ENCODE peak calls at places on chromosomes 3 and 15, in eight cellular contexts. One of them, this sample, is unnamed.

GRCh38 chr15:91593653-91594052 is 259.9 kb upstream of the SLCO3A1 start:
- DNase-seq in tibial nerve: no peak
- DNase-seq in Peyer's patch: no peak
- DNase-seq in IMR-90: no peak
- DNase-seq in sigmoid colon: no peak
- DNase-seq in esophagus squamous epithelium: no peak
- DNase-seq in A549: no peak
- DNase-seq in spleen: no peak
- DNase-seq in this sample: no peak

GRCh38 chr3:149015383-149015782 is 24.0 kb downstream of the GYG1 start:
- DNase-seq in spleen: no peak
- DNase-seq in sigmoid colon: no peak
- DNase-seq in A549: no peak
- DNase-seq in tibial nerve: no peak
- DNase-seq in IMR-90: peak; percentile 44
- DNase-seq in esophagus squamous epithelium: no peak
- DNase-seq in Peyer's patch: no peak
- DNase-seq in this sample: no peak

GRCh38 chr3:49716169-49716568 is 3.3 kb downstream of the AMIGO3 start:
- DNase-seq in spleen: no peak
- DNase-seq in Peyer's patch: no peak
- DNase-seq in tibial nerve: no peak
- DNase-seq in IMR-90: no peak
- DNase-seq in A549: no peak
- DNase-seq in sigmoid colon: peak; percentile 50
- DNase-seq in esophagus squamous epithelium: no peak
- DNase-seq in this sample: no peak

GRCh38 chr3:137764563-137765309 is 621 bp downstream of the SOX14 start:
- DNase-seq in IMR-90: no peak
- DNase-seq in tibial nerve: no peak
- DNase-seq in Peyer's patch: no peak
- DNase-seq in esophagus squamous epithelium: no peak
- DNase-seq in A549: no peak
- DNase-seq in spleen: no peak
- DNase-seq in sigmoid colon: no peak
- DNase-seq in this sample: no peak

GRCh38 chr15:88894348-88894818 is 961 bp downstream of the HAPLN3 start:
- DNase-seq in Peyer's patch: peak; percentile 77
- DNase-seq in A549: peak; percentile 86
- DNase-seq in tibial nerve: no peak
- DNase-seq in spleen: peak; percentile 91
- DNase-seq in IMR-90: no peak
- DNase-seq in esophagus squamous epithelium: no peak
- DNase-seq in sigmoid colon: no peak
- DNase-seq in this sample: no peak

GRCh38 chr3:16913264-16913580 is 28.5 kb downstream of the PLCL2 start:
- DNase-seq in IMR-90: no peak
- DNase-seq in A549: no peak
- DNase-seq in tibial nerve: no peak
- DNase-seq in spleen: no peak
- DNase-seq in esophagus squamous epithelium: no peak
- DNase-seq in Peyer's patch: no peak
- DNase-seq in sigmoid colon: no peak
- DNase-seq in this sample: no peak

GRCh38 chr3:139620438-139620837 is 57.3 kb downstream of the NMNAT3 start:
- DNase-seq in tibial nerve: no peak
- DNase-seq in A549: no peak
- DNase-seq in IMR-90: no peak
- DNase-seq in spleen: no peak
- DNase-seq in sigmoid colon: no peak
- DNase-seq in Peyer's patch: no peak
- DNase-seq in esophagus squamous epithelium: no peak
- DNase-seq in this sample: no peak

GRCh38 chr15:69666441-69666882 is 213.8 kb downstream of the RPLP1 start:
- DNase-seq in tibial nerve: no peak
- DNase-seq in A549: no peak
- DNase-seq in Peyer's patch: no peak
- DNase-seq in spleen: peak; percentile 83
- DNase-seq in sigmoid colon: no peak
- DNase-seq in IMR-90: peak; percentile 31
- DNase-seq in esophagus squamous epithelium: no peak
- DNase-seq in this sample: no peak

GRCh38 chr3:143298886-143299535 is 179.4 kb downstream of the CHST2 start:
- DNase-seq in Peyer's patch: no peak
- DNase-seq in esophagus squamous epithelium: no peak
- DNase-seq in IMR-90: no peak
- DNase-seq in A549: no peak
- DNase-seq in sigmoid colon: no peak
- DNase-seq in tibial nerve: no peak
- DNase-seq in spleen: no peak
- DNase-seq in this sample: no peak

GRCh38 chr3:72345237-72345878 is 502.9 kb downstream of the SHQ1 start:
- DNase-seq in IMR-90: no peak
- DNase-seq in A549: no peak
- DNase-seq in tibial nerve: no peak
- DNase-seq in sigmoid colon: no peak
- DNase-seq in Peyer's patch: no peak
- DNase-seq in spleen: peak; percentile 14
- DNase-seq in esophagus squamous epithelium: no peak
- DNase-seq in this sample: no peak

GRCh38 chr3:106092792-106093191 is 224.0 kb upstream of the CBLB start:
- DNase-seq in Peyer's patch: no peak
- DNase-seq in IMR-90: peak; percentile 24
- DNase-seq in sigmoid colon: no peak
- DNase-seq in esophagus squamous epithelium: no peak
- DNase-seq in tibial nerve: no peak
- DNase-seq in A549: no peak
- DNase-seq in spleen: no peak
- DNase-seq in this sample: no peak

GRCh38 chr3:194404365-194405140 is 5.5 kb upstream of the GP5 start:
- DNase-seq in A549: peak; percentile 56
- DNase-seq in spleen: no peak
- DNase-seq in Peyer's patch: no peak
- DNase-seq in tibial nerve: no peak
- DNase-seq in sigmoid colon: no peak
- DNase-seq in IMR-90: peak; percentile 58
- DNase-seq in esophagus squamous epithelium: no peak
- DNase-seq in this sample: no peak

GRCh38 chr3:135159848-135160247 is 364.8 kb downstream of the EPHB1 start:
- DNase-seq in IMR-90: no peak
- DNase-seq in sigmoid colon: no peak
- DNase-seq in Peyer's patch: no peak
- DNase-seq in tibial nerve: no peak
- DNase-seq in spleen: no peak
- DNase-seq in esophagus squamous epithelium: no peak
- DNase-seq in A549: no peak
- DNase-seq in this sample: no peak

GRCh38 chr15:81001180-81002003 is 669 bp downstream of the TLNRD1 start:
- DNase-seq in IMR-90: peak; percentile 35
- DNase-seq in sigmoid colon: peak; percentile 79
- DNase-seq in esophagus squamous epithelium: no peak
- DNase-seq in Peyer's patch: peak; percentile 81
- DNase-seq in spleen: peak; percentile 92
- DNase-seq in A549: peak; percentile 60
- DNase-seq in tibial nerve: peak; percentile 43
- DNase-seq in this sample: no peak

GRCh38 chr15:70680817-70681216 is 82.5 kb downstream of the UACA start:
- DNase-seq in esophagus squamous epithelium: no peak
- DNase-seq in sigmoid colon: no peak
- DNase-seq in IMR-90: no peak
- DNase-seq in Peyer's patch: no peak
- DNase-seq in tibial nerve: no peak
- DNase-seq in A549: no peak
- DNase-seq in spleen: no peak
- DNase-seq in this sample: no peak

GRCh38 chr15:88644741-88645140 is 5.9 kb downstream of the ISG20 start:
- DNase-seq in esophagus squamous epithelium: no peak
- DNase-seq in tibial nerve: no peak
- DNase-seq in A549: no peak
- DNase-seq in sigmoid colon: peak; percentile 46
- DNase-seq in IMR-90: no peak
- DNase-seq in spleen: peak; percentile 62
- DNase-seq in Peyer's patch: peak; percentile 37
- DNase-seq in this sample: no peak

DNA sequence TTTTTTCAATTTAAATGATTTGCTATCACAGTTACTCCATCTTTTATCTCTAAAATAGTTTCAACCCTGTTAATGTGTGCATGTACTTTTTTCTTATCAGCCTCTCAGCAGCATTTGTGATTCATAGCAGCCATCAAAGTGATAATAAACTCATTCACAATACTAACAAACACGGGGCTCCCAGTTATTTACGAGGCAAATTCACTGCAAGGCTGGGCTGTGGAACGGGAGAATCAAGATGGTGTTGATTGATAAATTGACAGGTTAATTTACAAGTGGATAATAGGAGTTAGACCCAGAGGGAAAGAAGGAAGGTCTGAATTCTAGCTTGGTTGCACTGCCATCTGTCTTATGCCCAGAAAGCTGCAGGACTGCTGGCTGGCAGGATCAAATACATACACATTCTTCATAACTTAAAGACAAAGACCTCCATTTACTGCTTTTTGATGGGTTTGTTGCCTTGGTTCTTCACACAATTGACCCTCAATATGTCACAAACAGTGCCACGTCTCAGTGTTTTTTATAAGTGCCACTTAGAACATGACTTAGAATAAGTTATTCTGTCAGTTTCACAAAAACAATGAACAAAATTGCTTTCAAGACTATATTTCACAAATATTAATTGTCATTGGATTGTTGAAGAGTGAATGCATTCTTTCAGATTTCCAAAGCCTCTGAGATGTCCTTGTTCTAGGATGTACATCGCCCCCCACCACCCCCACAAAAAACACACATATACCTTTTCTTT is 562.8 kb downstream of the NR2F2 start:
- DNase-seq in esophagus squamous epithelium: no peak
- DNase-seq in sigmoid colon: no peak
- DNase-seq in A549: peak; percentile 36
- DNase-seq in spleen: no peak
- DNase-seq in Peyer's patch: no peak
- DNase-seq in tibial nerve: no peak
- DNase-seq in IMR-90: no peak
- DNase-seq in this sample: no peak
- TF ChIP-seq CTCF in esophagus squamous epithelium: peak; percentile 34
- TF ChIP-seq CTCF in sigmoid colon: peak; percentile 25
- TF ChIP-seq CTCF in A549: peak; percentile 22
- TF ChIP-seq CTCF in spleen: peak; percentile 45
- TF ChIP-seq CTCF in Peyer's patch: peak; percentile 19
- TF ChIP-seq CTCF in tibial nerve: peak; percentile 78
- TF ChIP-seq CTCF in IMR-90: no peak
- TF ChIP-seq CTCF in this sample: peak; percentile 36

DNA sequence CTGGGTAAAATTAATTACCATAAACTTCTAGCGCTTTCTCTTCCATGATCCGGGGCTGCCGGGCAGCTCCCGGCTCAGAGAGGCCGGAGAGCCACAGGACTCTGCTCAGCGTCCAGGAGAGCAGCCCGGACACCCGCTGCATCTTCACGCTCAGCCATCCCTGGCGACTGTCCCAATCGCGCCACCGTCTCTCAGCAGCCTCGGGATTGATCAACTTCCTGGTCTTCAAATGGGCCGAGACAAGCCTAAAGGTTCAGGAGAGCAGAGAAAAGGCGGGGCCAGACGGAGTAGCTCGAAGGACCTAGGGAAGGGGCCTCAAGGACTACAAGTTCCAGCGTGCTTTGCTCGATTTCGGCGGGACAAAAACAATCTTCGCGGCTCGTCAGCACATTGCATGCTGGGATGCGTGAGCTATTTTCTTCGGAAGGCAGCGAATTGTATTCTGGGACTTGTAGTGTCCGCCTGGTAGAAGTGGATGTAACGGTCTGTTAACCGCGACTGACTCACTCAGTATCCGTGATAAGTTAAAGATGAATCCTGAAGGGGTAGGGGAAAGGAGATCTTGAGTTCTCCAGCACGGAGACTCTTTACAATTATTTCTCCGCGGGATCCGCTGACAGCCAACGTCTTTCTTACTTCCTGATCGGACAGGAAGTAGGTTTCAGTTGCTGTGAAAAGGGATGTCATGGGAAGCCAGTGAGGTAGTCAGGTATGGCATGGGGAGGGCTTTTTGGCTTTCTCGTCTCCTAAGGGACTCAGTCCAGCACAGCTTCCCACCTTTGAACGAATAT is at the start of gene CIAO2A:
- DNase-seq in A549: peak; percentile 100
- DNase-seq in Peyer's patch: peak; percentile 95
- DNase-seq in spleen: peak; percentile 96
- DNase-seq in esophagus squamous epithelium: peak; percentile 77
- DNase-seq in sigmoid colon: peak; percentile 98
- DNase-seq in tibial nerve: peak; percentile 87
- DNase-seq in IMR-90: peak; percentile 98
- DNase-seq in this sample: peak; percentile 97
- TF ChIP-seq POLR2A in A549: peak; percentile 82
- TF ChIP-seq POLR2A in Peyer's patch: peak; percentile 79
- TF ChIP-seq POLR2A in spleen: peak; percentile 43
- TF ChIP-seq POLR2A in esophagus squamous epithelium: no peak
- TF ChIP-seq POLR2A in sigmoid colon: peak; percentile 52
- TF ChIP-seq POLR2A in tibial nerve: peak; percentile 59
- TF ChIP-seq POLR2A in IMR-90: peak; percentile 75
- TF ChIP-seq POLR2A in this sample: peak; percentile 84

GRCh38 chr3:172158741-172159140 is 119.4 kb downstream of the FNDC3B start:
- DNase-seq in A549: no peak
- DNase-seq in IMR-90: no peak
- DNase-seq in sigmoid colon: no peak
- DNase-seq in tibial nerve: no peak
- DNase-seq in Peyer's patch: no peak
- DNase-seq in spleen: no peak
- DNase-seq in esophagus squamous epithelium: no peak
- DNase-seq in this sample: no peak
- H3K27ac ChIP-seq in A549: peak overlapping the region; percentile 91
- H3K27ac ChIP-seq in IMR-90: no peak overlapping the region
- H3K27ac ChIP-seq in sigmoid colon: no peak overlapping the region
- H3K27ac ChIP-seq in tibial nerve: no peak overlapping the region
- H3K27ac ChIP-seq in Peyer's patch: no peak overlapping the region
- H3K27ac ChIP-seq in spleen: no peak overlapping the region
- H3K27ac ChIP-seq in esophagus squamous epithelium: no peak overlapping the region
- H3K27ac ChIP-seq in this sample: no peak overlapping the region

DNA sequence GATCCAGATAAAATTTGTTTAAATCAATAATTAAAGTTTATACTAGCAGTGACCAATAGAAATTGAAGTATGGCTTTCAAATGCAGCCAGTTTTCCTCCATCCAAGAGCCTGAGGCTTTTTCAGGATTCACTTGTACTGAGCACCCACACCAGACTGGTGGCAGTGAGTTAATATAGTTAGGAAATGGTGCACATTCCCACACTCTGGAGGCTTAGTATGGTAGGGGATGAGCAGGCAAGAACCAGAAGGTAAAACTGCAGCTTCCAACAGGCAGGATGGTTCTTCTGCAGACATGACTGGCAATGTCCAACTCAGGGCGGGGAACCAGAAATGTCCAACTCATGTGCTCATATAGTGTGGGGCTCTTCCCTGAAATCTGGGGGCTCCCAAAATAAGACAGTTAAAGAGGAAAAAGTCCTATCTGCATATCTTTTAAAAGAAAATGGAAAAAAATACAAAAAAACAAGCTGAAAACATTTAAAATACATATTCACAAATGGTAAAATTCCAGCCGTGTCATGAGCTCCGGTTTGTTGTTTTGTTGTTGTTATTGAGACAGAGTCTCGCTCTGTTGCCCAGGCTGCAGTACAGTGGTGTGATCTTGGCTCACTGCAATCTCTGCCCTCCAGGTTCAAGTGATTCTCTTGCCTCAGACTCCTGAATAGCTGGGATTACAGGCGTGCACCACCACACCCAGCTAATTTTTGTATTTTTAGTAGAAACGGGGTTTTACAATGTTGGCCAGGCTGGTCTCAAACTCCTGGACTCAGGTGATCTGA is 18.4 kb upstream of the ZNF445 start:
- DNase-seq in spleen: no peak
- DNase-seq in Peyer's patch: no peak
- DNase-seq in A549: no peak
- DNase-seq in tibial nerve: no peak
- DNase-seq in sigmoid colon: no peak
- DNase-seq in esophagus squamous epithelium: no peak
- DNase-seq in IMR-90: no peak
- DNase-seq in this sample: no peak
- TF ChIP-seq CTCF in spleen: no peak
- TF ChIP-seq CTCF in Peyer's patch: no peak
- TF ChIP-seq CTCF in A549: no peak
- TF ChIP-seq CTCF in tibial nerve: no peak
- TF ChIP-seq CTCF in sigmoid colon: no peak
- TF ChIP-seq CTCF in esophagus squamous epithelium: no peak
- TF ChIP-seq CTCF in IMR-90: no peak
- TF ChIP-seq CTCF in this sample: no peak